ENCODE peak calls at places on chromosomes 5 and 9, in four cellular contexts. N is SK-N-SH, A is HepG2, S is GM12878. V is an unnamed sample.
A peak's percentile ranks its signal among the peaks of the same experiment; 100 is the strongest.

GRCh38 chr5:81750308-81751008 is 439 bp downstream of the SSBP2 start:
- DNase-seq in S (no peak), N (peak; percentile 76), A (no peak), V (peak; percentile 50)

GRCh38 chr9:135952664-135953206 is 8.4 kb downstream of the UBAC1 start:
- DNase-seq in A (no peak), N (no peak), S (no peak), V (peak; percentile 56)

GRCh38 chr5:133402781-133403180 is 209.6 kb downstream of the FSTL4 start:
- DNase-seq in N (no peak), A (no peak), S (no peak), V (no peak)

GRCh38 chr5:140039561-140039960 is 3.5 kb downstream of the NRG2 start:
- DNase-seq in S (peak; percentile 37), N (no peak), A (no peak), V (no peak)

GRCh38 chr5:36875051-36875788 is 1.3 kb upstream of the NIPBL start:
- DNase-seq in S (no peak), N (peak; percentile 30), A (peak; percentile 13), V (peak; percentile 82)

GRCh38 chr9:108151161-108151586 is 661.6 kb upstream of the KLF4 start:
- DNase-seq in N (no peak), A (no peak), S (no peak), V (peak; percentile 14)

GRCh38 chr9:96603305-96604004 is 16.2 kb downstream of the CDC14B start:
- DNase-seq in S (no peak), A (no peak), N (no peak), V (no peak)

GRCh38 chr9:35829764-35830096 is 702 bp downstream of the TMEM8B start:
- DNase-seq in N (no peak), A (peak; percentile 22), S (no peak), V (no peak)

GRCh38 chr9:35882996-35883395 is 12.8 kb upstream of the OR13J1 start:
- DNase-seq in N (no peak), A (no peak), S (no peak), V (no peak)

GRCh38 chr9:3828495-3828894 is 302.7 kb upstream of the RFX3 start:
- DNase-seq in A (no peak), S (no peak), N (no peak), V (no peak)

GRCh38 chr9:121107041-121107440 is 32.3 kb downstream of the CNTRL start:
- DNase-seq in A (peak; percentile 10), N (no peak), S (no peak), V (peak; percentile 24)

GRCh38 chr5:149264432-149265069 is 7.1 kb upstream of the AFAP1L1 start:
- DNase-seq in A (peak; percentile 21), S (no peak), N (peak; percentile 22), V (peak; percentile 42)

GRCh38 chr5:168960492-168960891 is 340.4 kb downstream of the SLIT3 start:
- DNase-seq in A (no peak), S (no peak), N (no peak), V (no peak)
- TF ChIP-seq FOXM1 in A (no peak), S (no peak), N (no peak), V (no peak)

DNA sequence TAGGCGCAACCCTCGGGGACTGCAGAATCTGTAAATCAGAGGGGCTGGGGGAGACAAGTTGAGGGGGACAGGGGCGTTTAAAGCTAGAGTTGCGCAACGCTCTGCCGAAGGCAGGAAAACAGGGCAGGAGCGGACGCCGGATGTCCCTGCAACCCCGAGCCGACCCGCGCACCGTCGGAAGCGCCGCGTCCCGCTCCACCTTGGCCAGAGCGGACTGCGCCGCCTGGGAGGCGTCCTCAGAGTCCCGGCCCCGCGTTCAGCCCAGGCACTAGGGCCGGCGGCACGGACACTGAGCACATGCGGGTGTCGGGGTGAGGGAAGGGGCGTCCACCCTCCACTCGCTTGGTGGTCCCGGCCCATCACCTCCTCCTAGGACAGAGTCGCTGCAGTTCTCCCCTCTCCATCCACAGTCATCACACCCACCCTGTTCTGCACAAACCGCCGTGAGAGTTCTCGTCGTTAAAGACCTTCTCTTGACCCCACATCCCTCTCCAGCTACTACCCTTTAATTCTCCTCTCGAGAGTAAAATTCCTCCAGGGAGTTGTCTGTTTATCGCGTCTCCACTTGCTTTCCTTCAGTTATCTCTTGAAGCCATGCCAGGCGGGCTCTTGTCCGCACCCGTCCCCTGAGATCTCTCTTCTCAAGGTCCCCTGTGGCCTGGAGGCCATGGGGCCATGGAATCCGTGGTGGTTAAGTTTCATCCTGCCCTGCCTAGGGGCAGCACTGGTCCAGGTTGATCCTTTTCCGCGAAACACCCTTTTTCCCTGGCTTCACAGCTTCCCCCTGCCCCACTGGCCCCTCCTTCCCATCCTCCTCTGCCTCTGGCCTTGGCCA is 826 bp upstream of the PDLIM7 start:
- DNase-seq in A (peak; percentile 24), N (no peak), S (no peak), V (peak; percentile 53)
- TF ChIP-seq CTCF in A (no peak), N (no peak), S (no peak), V (peak; percentile 4)

DNA sequence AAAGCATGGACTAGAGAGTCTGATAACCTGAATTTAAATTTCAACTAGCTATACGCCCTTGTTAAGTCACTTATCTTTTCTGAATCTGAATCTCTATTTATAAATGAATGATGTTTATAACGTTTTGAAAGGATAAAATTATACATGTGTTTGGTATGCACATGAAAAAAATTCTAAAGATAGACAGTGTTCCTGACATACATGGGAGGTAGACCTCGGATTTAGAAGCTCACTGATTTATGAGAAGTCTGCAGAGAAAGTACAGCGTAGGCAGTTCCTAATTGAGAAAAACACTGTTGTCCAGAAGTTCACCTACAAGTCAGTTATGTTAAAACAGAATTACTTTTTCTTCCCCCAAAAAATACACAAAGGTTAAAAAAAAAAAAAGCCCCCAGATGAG is 26.6 kb downstream of the MPDZ start:
- DNase-seq in S (no peak), N (no peak), A (no peak), V (no peak)
- H3K9ac ChIP-seq in S (no peak overlapping the region), N (no peak overlapping the region), A (no peak overlapping the region), V (no peak overlapping the region)

DNA sequence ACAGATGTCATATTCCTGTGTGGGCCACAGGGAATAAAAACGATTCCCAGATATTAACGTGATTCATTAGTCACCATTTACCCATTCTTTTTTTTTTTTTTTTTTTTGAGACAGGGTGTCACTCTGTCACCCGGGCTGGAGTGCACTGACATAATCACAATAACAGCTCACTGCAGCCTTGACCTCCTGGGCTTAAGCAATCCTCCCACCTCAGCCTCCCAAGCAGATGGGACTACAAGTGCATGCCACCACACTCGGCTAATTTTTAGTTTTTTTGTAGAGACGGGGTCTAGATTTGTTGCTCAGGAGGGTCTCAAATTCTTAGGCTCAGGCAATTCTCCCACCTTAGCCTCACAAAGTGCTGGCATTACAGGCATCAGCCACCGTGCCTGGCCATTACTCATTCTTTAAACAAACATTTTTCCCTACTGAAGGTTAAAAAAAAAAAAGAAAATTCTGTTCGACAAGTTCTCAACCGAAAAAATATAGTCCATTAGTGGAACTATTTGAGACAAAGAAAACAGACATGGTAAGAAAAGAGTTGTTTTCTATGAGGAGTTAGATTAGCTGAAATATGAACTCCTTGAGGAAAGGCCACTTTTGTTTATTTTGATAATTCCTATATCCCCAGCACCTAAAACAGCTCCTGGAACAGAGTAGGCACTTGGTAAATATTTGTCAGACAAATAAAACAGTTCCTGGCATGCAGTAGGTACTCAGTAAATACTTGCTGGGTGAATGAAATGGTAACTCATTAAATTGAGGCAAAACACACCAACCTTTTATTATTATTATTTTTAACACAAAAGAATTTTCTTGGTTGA is 32.1 kb upstream of the PDCL start:
- DNase-seq in A (peak; percentile 15), S (no peak), N (no peak), V (no peak)
- TF ChIP-seq FOXM1 in A (no peak), S (no peak), N (no peak), V (no peak)

GRCh38 chr5:131533844-131534243 is 101.2 kb downstream of the RAPGEF6 start:
- DNase-seq in A (no peak), S (no peak), N (no peak), V (no peak)
- TF ChIP-seq CTCF in A (no peak), S (peak; percentile 31), N (peak; percentile 54), V (peak; percentile 18)